ENCODE peak calls at places on chromosomes 7 and 10, in six cellular contexts. D is IMR-90, U is H9, S is trophoblast cell, E is H1, Q is mesenchymal stem cell. I is an unnamed sample.

GRCh38 chr10:18505719-18506118 is 145.7 kb downstream of the NSUN6 start:
- DNase-seq in S (no peak), D (peak; percentile 80), Q (no peak), E (no peak), U (no peak), I (no peak)

GRCh38 chr10:84525120-84525806 is 196.9 kb downstream of the CCSER2 start:
- DNase-seq in Q (no peak), U (no peak), D (no peak), E (no peak), S (peak; percentile 17), I (no peak)

GRCh38 chr7:130901209-130901783 is 167.3 kb upstream of the KLF14 start:
- DNase-seq in U (no peak), S (no peak), D (peak; percentile 97), Q (peak; percentile 81), E (no peak), I (no peak)

GRCh38 chr10:98097175-98097574 is 37.3 kb upstream of the R3HCC1L start:
- DNase-seq in D (no peak), Q (no peak), E (no peak), S (no peak), U (no peak), I (no peak)

GRCh38 chr7:107063245-107064120 is 19.0 kb downstream of the PRKAR2B start:
- DNase-seq in E (no peak), S (no peak), D (no peak), Q (peak; percentile 72), U (no peak), I (no peak)

GRCh38 chr10:110794808-110795207 is 76.9 kb upstream of the PDCD4 start:
- DNase-seq in Q (no peak), S (no peak), E (no peak), U (no peak), D (no peak), I (peak; percentile 72)

GRCh38 chr7:23216021-23216420 is 30.6 kb upstream of the GPNMB start:
- DNase-seq in E (no peak), U (no peak), Q (no peak), D (no peak), S (peak; percentile 29), I (no peak)

GRCh38 chr7:34438436-34438835 is 219.6 kb upstream of the NPSR1 start:
- DNase-seq in E (no peak), D (no peak), S (no peak), Q (no peak), U (no peak), I (no peak)

GRCh38 chr7:45971661-45972175 is 50.6 kb upstream of the IGFBP3 start:
- DNase-seq in S (no peak), U (no peak), D (no peak), Q (no peak), E (no peak), I (no peak)

GRCh38 chr10:97002670-97003069 is 170.6 kb downstream of the LCOR start:
- DNase-seq in E (no peak), D (no peak), Q (no peak), U (no peak), S (no peak), I (no peak)

GRCh38 chr10:102713483-102713813 is 749 bp downstream of the ARL3 start:
- DNase-seq in E (no peak), D (peak; percentile 19), U (no peak), Q (no peak), S (peak; percentile 73), I (no peak)
- H3K23ac ChIP-seq in E (no peak overlapping the region), D (peak overlapping the region; percentile 98), U (no peak overlapping the region), Q (no peak overlapping the region), S (no peak overlapping the region), I (peak overlapping the region; percentile 37)

DNA sequence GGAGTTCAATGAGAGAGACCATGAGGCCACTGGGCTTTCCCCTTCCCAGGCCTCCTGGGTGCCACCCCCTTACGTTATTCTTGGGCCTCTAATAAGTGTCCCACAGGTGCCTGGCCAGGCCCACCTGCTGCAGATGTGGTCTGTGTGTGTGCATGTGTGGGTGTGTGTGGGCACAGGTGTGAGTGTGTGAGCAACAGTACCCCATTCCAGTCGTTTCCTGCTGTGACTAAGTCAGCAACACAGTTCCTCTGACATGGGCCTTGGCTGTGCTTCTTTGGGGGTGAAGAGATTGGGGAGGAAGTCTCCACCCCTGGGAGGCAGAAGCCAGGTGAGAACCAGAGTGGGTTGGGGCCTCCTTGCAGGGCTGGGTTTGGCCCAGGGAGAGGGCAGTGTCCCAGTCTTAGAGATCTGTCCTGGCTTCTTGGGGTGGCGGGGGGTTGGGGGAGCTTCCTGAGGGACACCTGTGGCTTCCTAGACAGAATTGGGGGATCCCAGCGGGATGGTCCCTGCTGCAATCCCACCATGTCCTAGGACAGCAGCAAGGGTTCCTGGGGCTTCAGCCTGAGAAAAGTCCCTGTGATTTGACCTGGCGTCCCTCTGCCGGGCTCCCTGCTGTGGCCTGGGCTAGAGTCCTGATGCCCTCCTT is 4.1 kb upstream of the PILRB start:
- DNase-seq in E (no peak), Q (no peak), U (peak; percentile 15), S (no peak), D (no peak), I (no peak)
- H4K91ac ChIP-seq in E (no peak overlapping the region), Q (no peak overlapping the region), U (no peak overlapping the region), S (no peak overlapping the region), D (no peak overlapping the region), I (no peak overlapping the region)

GRCh38 chr10:114537791-114538543 is 120.1 kb downstream of the ABLIM1 start:
- DNase-seq in S (no peak), U (no peak), E (no peak), D (no peak), Q (no peak), I (no peak)
- H2AFZ ChIP-seq in S (no peak overlapping the region), U (no peak overlapping the region), E (no peak overlapping the region), D (no peak overlapping the region), Q (no peak overlapping the region), I (peak overlapping the region; percentile 58)

GRCh38 chr7:98351136-98351535 is 49.8 kb downstream of the BAIAP2L1 start:
- DNase-seq in D (no peak), U (no peak), Q (no peak), S (peak; percentile 90), E (no peak), I (no peak)
- H3K23ac ChIP-seq in D (no peak overlapping the region), U (no peak overlapping the region), Q (no peak overlapping the region), S (no peak overlapping the region), E (no peak overlapping the region), I (no peak overlapping the region)

DNA sequence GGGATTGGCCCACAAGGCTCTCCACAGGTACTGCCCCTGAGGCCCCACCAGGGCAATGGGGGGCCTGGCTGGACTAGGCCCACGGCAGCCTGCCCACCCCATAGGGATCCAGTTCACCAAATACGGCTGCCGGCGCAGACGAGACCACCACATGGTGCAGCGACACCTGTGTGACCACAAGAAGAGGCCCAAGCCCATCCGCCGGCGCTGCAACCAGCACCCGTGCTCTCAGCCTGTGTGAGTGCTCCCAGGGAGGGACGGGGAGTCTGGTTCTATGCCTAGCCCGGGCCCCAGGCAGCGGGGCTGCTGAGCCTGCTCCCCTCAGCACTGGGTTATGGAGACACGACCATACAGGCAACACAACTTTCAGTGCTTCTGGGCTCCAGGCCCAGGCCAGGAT is 33.2 kb downstream of the TBATA start:
- DNase-seq in Q (no peak), D (no peak), U (no peak), S (no peak), E (no peak), I (no peak)
- H4K91ac ChIP-seq in Q (no peak overlapping the region), D (no peak overlapping the region), U (no peak overlapping the region), S (no peak overlapping the region), E (no peak overlapping the region), I (no peak overlapping the region)

DNA sequence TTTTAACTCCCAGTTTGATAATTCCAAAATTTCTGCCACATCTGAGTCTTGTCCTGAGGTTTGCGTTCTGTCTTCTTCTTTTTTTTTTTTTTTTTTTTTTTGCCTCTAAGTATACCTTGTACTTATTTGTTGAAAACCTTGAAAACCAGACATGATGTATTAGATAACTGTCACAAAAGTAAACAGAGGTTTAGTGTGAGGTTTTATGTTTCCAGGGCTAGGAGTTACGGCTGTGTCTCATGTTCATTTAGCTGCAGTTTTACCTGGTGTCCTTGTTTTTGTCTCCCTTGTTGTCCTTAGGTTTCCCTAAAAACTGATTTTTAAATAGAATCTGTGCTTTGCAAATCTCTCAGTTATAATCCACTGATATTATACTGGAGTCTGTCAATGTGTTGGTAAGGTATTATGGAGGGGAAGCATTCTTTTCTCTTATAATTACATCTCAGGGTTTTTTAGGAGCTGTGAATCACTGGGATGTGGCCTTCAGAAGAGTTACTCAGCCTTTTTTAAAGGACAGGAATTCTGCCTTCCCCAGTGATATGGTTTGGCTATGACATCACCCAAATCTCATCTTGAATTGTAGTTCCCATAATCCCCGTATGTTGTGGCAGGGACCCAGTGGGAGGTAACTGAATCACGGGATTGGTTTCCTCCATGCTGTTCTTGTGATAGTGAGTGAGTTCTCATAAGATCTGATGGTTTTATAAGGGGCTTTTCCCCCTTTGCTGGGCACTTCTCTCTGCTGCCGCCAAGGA is 95.0 kb downstream of the CDCA7L start:
- DNase-seq in S (no peak), U (no peak), E (no peak), D (peak; percentile 11), Q (no peak), I (no peak)
- H2AFZ ChIP-seq in S (no peak overlapping the region), U (no peak overlapping the region), E (no peak overlapping the region), D (no peak overlapping the region), Q (no peak overlapping the region), I (peak overlapping the region; percentile 37)

DNA sequence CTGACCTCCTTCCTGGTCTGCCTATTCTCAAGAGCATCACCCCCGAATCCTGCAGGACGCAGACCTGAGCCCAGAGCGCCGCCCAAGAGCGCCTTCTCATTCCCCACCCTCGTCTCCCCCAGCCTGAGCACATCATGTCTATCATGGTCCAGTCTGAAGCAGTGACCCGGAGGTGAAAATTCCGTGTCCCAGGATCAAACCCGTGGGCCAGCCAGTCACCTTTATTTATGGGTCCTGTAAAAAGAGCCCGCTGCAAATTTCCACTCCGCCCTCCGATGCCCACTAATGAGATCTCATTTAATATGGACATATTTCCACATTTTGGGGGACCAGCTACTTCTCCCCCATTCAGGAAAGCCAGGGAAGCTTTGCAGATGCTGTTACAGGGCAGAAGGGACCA is 122.5 kb upstream of the MGMT start:
- DNase-seq in S (no peak), E (no peak), U (no peak), Q (no peak), D (no peak), I (no peak)
- H3K23ac ChIP-seq in S (no peak overlapping the region), E (no peak overlapping the region), U (no peak overlapping the region), Q (no peak overlapping the region), D (no peak overlapping the region), I (no peak overlapping the region)

I was measured in neuronal stem cell.